ENCODE peak calls at places on chromosomes 13 and 19, in five cellular contexts. E, X, L, S and Z are unnamed samples.

GRCh38 chr13:42137856-42138537 is 89.5 kb downstream of the DGKH start:
- DNase-seq in E (no peak), X (no peak), L (no peak), S (no peak), Z (no peak)

GRCh38 chr13:29803221-29803620 is 47.2 kb downstream of the UBL3 start:
- DNase-seq in E (no peak), X (no peak), L (no peak), S (no peak), Z (no peak)

GRCh38 chr13:112729408-112729807 is 39.6 kb downstream of the ATP11A start:
- DNase-seq in E (no peak), X (no peak), L (no peak), S (no peak), Z (no peak)

GRCh38 chr13:40640202-40640601 is 26.2 kb downstream of the FOXO1 start:
- DNase-seq in E (no peak), X (no peak), L (no peak), S (no peak), Z (no peak)

GRCh38 chr13:79631260-79631659 is 150.3 kb downstream of the NDFIP2 start:
- DNase-seq in E (peak), X (peak), L (no peak), S (no peak), Z (peak)

GRCh38 chr13:77016888-77017623 is 9.9 kb downstream of the FBXL3 start:
- DNase-seq in E (no peak), X (no peak), L (no peak), S (no peak), Z (no peak)

GRCh38 chr19:41784337-41785239 is 11.8 kb upstream of the CEACAM3 start:
- DNase-seq in E (no peak), X (no peak), L (no peak), S (peak), Z (no peak)

GRCh38 chr19:30784850-30785459 is 412.8 kb downstream of the ZNF536 start:
- DNase-seq in E (peak), X (peak), L (peak), S (peak), Z (no peak)

GRCh38 chr19:17796013-17796837 is 1.3 kb downstream of the B3GNT3 start:
- DNase-seq in E (peak), X (no peak), L (no peak), S (no peak), Z (no peak)

GRCh38 chr13:53873558-53873957 is 844.9 kb downstream of the OLFM4 start:
- DNase-seq in E (peak), X (no peak), L (no peak), S (peak), Z (no peak)

GRCh38 chr13:79647518-79647917 is 166.6 kb downstream of the NDFIP2 start:
- DNase-seq in E (peak), X (no peak), L (no peak), S (no peak), Z (peak)

GRCh38 chr19:29503140-29503758 is 22.5 kb upstream of the VSTM2B start:
- DNase-seq in E (no peak), X (no peak), L (no peak), S (no peak), Z (no peak)

GRCh38 chr19:11225172-11225571 is 14.2 kb upstream of the ANGPTL8 start:
- DNase-seq in E (no peak), X (no peak), L (no peak), S (no peak), Z (no peak)

GRCh38 chr19:11480927-11481776 is at the start of gene ELAVL3:
- DNase-seq in E (peak), X (peak), L (no peak), S (peak), Z (peak)

GRCh38 chr13:33388254-33388998 is 102.9 kb upstream of the STARD13 start:
- DNase-seq in E (no peak), X (no peak), L (no peak), S (no peak), Z (no peak)

GRCh38 chr13:100511422-100511821 is 77.2 kb downstream of the GGACT start:
- DNase-seq in E (peak), X (no peak), L (no peak), S (peak), Z (no peak)

GRCh38 chr19:3699071-3699740 is 1.1 kb downstream of the PIP5K1C start:
- DNase-seq in E (no peak), X (peak), L (peak), S (no peak), Z (no peak)

GRCh38 chr19:16435999-16436650 is 35.6 kb downstream of the EPS15L1 start:
- DNase-seq in E (no peak), X (no peak), L (no peak), S (no peak), Z (no peak)

GRCh38 chr19:39409207-39409885 is 2.7 kb downstream of the ZFP36 start:
- DNase-seq in E (peak), X (peak), L (peak), S (peak), Z (peak)

GRCh38 chr19:16400911-16401675 is 70.7 kb downstream of the EPS15L1 start:
- DNase-seq in E (no peak), X (no peak), L (peak), S (no peak), Z (no peak)

GRCh38 chr13:97600438-97601080 is 166.6 kb downstream of the RAP2A start:
- DNase-seq in E (no peak), X (peak), L (no peak), S (peak), Z (no peak)

GRCh38 chr13:87131611-87132010 is 539.6 kb upstream of the SLITRK5 start:
- DNase-seq in E (no peak), X (no peak), L (no peak), S (no peak), Z (no peak)

GRCh38 chr19:44738603-44739585 is 9.6 kb upstream of the BCL3 start:
- DNase-seq in E (no peak), X (no peak), L (no peak), S (no peak), Z (no peak)

GRCh38 chr19:28546148-28546685 is 666.7 kb downstream of the UQCRFS1 start:
- DNase-seq in E (no peak), X (no peak), L (no peak), S (no peak), Z (no peak)

GRCh38 chr19:35098413-35099049 is 17.1 kb upstream of the FXYD3 start:
- DNase-seq in E (no peak), X (no peak), L (no peak), S (no peak), Z (no peak)

GRCh38 chr19:48330012-48330681 is 4.8 kb downstream of the EMP3 start:
- DNase-seq in E (peak), X (no peak), L (peak), S (peak), Z (peak)

GRCh38 chr19:19042732-19043274 is 9.4 kb downstream of the ARMC6 start:
- DNase-seq in E (no peak), X (no peak), L (no peak), S (no peak), Z (no peak)

GRCh38 chr19:13366529-13367143 is 139.6 kb downstream of the CACNA1A start:
- DNase-seq in E (no peak), X (peak), L (no peak), S (peak), Z (no peak)

GRCh38 chr19:13621413-13621812 is 115.1 kb upstream of the CACNA1A start:
- DNase-seq in E (no peak), X (peak), L (no peak), S (no peak), Z (no peak)

GRCh38 chr13:57933606-57934005 is 302.1 kb downstream of the PCDH17 start:
- DNase-seq in E (no peak), X (no peak), L (no peak), S (no peak), Z (no peak)

GRCh38 chr13:76012091-76012721 is 376.1 kb downstream of the LMO7 start:
- DNase-seq in E (no peak), X (no peak), L (no peak), S (no peak), Z (no peak)

GRCh38 chr13:113928701-113929627 is 44.9 kb downstream of the C13orf46 start:
- DNase-seq in E (no peak), X (peak), L (peak), S (no peak), Z (no peak)

GRCh38 chr13:107450931-107451330 is 764.4 kb downstream of the LIG4 start:
- DNase-seq in E (no peak), X (peak), L (peak), S (no peak), Z (no peak)

GRCh38 chr19:38514812-38515633 is 81.5 kb downstream of the RYR1 start:
- DNase-seq in E (peak), X (peak), L (peak), S (peak), Z (no peak)

GRCh38 chr19:41136636-41137035 is 22.4 kb downstream of the CYP2F1 start:
- DNase-seq in E (no peak), X (no peak), L (no peak), S (no peak), Z (no peak)

GRCh38 chr19:23817519-23817918 is 58.8 kb upstream of the ZNF681 start:
- DNase-seq in E (peak), X (peak), L (peak), S (no peak), Z (peak)

GRCh38 chr13:32320528-32320927 is 5.2 kb downstream of the BRCA2 start:
- DNase-seq in E (no peak), X (no peak), L (no peak), S (no peak), Z (no peak)

GRCh38 chr19:47418595-47419036 is 711 bp downstream of the MEIS3 start:
- DNase-seq in E (no peak), X (no peak), L (no peak), S (no peak), Z (no peak)